ENCODE peak calls at places on chromosomes 2 and 18, in four cellular contexts. T is H9, J is IMR-90, Q is mesendoderm. M is an unnamed sample.

GRCh38 chr2:1081411-1082225 is 131.0 kb downstream of the SNTG2 start:
- DNase-seq in J (peak), Q (no peak), T (no peak), M (no peak)

GRCh38 chr2:9355270-9355669 is 68.1 kb downstream of the ITGB1BP1 start:
- DNase-seq in Q (no peak), J (no peak), T (no peak), M (no peak)

GRCh38 chr2:240655931-240656886 is 26.5 kb downstream of the AQP12B start:
- DNase-seq in J (peak), Q (no peak), T (peak), M (no peak)

GRCh38 chr18:64409511-64409910 is 260.6 kb upstream of the LINC00305 start:
- DNase-seq in T (no peak), Q (peak), J (no peak), M (no peak)

GRCh38 chr2:214261683-214262082 is 149.2 kb upstream of the VWC2L start:
- DNase-seq in T (no peak), J (peak), Q (no peak), M (no peak)

GRCh38 chr2:204763974-204764703 is 218.9 kb downstream of the PARD3B start:
- DNase-seq in Q (peak), J (no peak), T (no peak), M (no peak)

GRCh38 chr2:45255568-45255967 is 246.3 kb upstream of the SIX2 start:
- DNase-seq in Q (no peak), T (no peak), J (no peak), M (no peak)

GRCh38 chr2:41784496-41784895 is 263.3 kb upstream of the PKDCC start:
- DNase-seq in Q (no peak), T (peak), J (no peak), M (no peak)

GRCh38 chr2:170155022-170155722 is 22.8 kb upstream of the MYO3B start:
- DNase-seq in J (peak), T (peak), Q (peak), M (no peak)

GRCh38 chr2:213934560-213934959 is 476.3 kb upstream of the VWC2L start:
- DNase-seq in T (no peak), Q (peak), J (peak), M (no peak)

GRCh38 chr2:65383571-65384488 is 48.6 kb downstream of the SPRED2 start:
- DNase-seq in J (peak), Q (no peak), T (no peak), M (no peak)

GRCh38 chr2:231563378-231563961 is 29.2 kb upstream of the TEX44 start:
- DNase-seq in Q (peak), T (peak), J (peak), M (peak)

GRCh38 chr2:238797537-238797936 is 50.3 kb upstream of the TWIST2 start:
- DNase-seq in Q (no peak), J (no peak), T (peak), M (peak)
- H4K5ac ChIP-seq in Q (no peak), J (no peak), T (no peak), M (no peak)

GRCh38 chr2:144477281-144477942 is 42.5 kb downstream of the ZEB2 start:
- DNase-seq in Q (no peak), J (peak), T (no peak), M (no peak)

GRCh38 chr2:144475044-144475443 is 44.9 kb downstream of the ZEB2 start:
- DNase-seq in J (no peak), T (no peak), Q (no peak), M (no peak)

GRCh38 chr2:144474017-144474416 is 45.9 kb downstream of the ZEB2 start:
- DNase-seq in J (no peak), T (no peak), Q (peak), M (no peak)

GRCh38 chr2:144477943-144478283 is 42.0 kb downstream of the ZEB2 start:
- DNase-seq in Q (peak), T (no peak), J (peak), M (no peak)

DNA sequence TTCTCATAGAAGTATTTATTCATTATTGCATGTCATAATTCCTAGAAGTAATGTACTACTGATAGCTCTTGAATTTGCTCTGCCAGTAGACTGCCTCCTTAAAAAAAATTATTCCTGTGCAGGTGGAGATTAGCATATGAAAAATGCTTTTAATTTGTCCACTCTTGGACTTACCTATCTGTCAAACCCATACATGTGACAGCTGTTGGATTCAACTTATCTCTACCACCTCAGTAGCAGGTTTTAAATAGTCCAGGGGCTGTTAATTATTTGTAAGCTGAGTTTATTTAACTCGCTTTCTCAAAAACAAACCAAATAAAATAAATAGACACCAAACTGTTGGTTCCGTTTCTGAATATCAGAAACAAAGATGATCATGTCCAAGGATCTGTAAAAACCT is 44.3 kb downstream of the ZEB2 start:
- DNase-seq in J (no peak), T (no peak), Q (no peak), M (no peak)
- H4K5ac ChIP-seq in J (no peak), T (no peak), Q (no peak), M (no peak)

GRCh38 chr2:100299548-100299947 is 22.8 kb downstream of the LONRF2 start:
- DNase-seq in Q (no peak), T (no peak), J (no peak), M (no peak)
- H4K5ac ChIP-seq in Q (no peak), T (no peak), J (no peak), M (no peak)

GRCh38 chr18:2494921-2495320 is 76.4 kb downstream of the METTL4 start:
- DNase-seq in Q (no peak), J (peak), T (no peak), M (no peak)

GRCh38 chr18:2495381-2495780 is 75.9 kb downstream of the METTL4 start:
- DNase-seq in T (no peak), Q (no peak), J (no peak), M (no peak)

GRCh38 chr18:2502394-2502793 is 68.9 kb downstream of the METTL4 start:
- DNase-seq in T (no peak), J (no peak), Q (no peak), M (no peak)

GRCh38 chr18:2502880-2503279 is 68.4 kb downstream of the METTL4 start:
- DNase-seq in J (no peak), T (no peak), Q (no peak), M (no peak)

DNA sequence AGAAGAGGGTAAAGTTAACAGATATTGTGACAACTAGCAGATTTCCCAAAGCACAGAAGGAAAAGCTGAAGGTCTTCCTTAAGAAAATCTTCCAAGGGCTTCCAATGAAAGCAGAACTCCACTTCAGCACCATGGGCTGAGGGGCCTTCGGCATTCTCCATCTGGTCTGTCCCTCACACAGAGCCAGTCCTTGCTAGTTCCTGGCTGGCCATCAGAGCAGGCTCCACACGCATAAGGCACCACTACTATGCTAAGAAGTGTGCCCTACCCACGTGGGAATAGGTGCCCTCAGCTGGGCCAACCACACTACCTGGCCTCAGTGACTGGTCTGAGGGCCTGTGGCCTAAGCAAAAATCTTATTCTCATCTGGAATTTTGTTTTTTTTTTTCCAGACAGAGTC is 73.5 kb downstream of the METTL4 start:
- DNase-seq in Q (no peak), T (no peak), J (no peak), M (no peak)
- H4K5ac ChIP-seq in Q (no peak), T (no peak), J (no peak), M (no peak)

GRCh38 chr2:223075301-223076270 is 23.6 kb downstream of the KCNE4 start:
- DNase-seq in T (no peak), Q (no peak), J (peak), M (no peak)
- H4K5ac ChIP-seq in T (no peak), Q (no peak), J (no peak), M (no peak)

GRCh38 chr2:218746470-218746795 is 35.5 kb upstream of the CYP27A1 start:
- DNase-seq in Q (no peak), J (no peak), T (no peak), M (no peak)
- H4K5ac ChIP-seq in Q (no peak), J (no peak), T (no peak), M (no peak)

DNA sequence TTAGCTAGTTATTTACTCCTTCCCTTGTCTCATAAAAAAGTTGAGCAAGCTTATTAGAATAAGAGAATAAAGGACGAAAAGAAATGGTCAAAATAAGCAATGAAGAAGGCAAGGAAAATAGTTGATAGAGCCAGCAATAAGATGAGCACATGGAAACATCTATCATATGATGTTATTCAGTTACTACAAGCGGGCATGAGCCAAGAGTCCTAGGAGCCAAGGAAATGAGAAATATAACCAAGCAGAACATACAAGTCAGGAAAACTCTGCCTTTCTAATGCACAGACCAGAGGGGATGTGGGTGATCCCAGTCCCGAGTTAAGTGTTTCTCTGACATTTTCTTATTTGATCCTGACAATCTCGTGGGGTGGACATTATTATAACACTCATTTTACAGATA is 33.9 kb downstream of the INO80C start:
- DNase-seq in T (no peak), J (no peak), Q (no peak), M (no peak)
- H4K5ac ChIP-seq in T (no peak), J (no peak), Q (no peak), M (no peak)

M was measured in H1.